ENCODE peak calls at places on chromosomes 11 and 22, in eight cellular contexts. K is skeletal muscle cell; M is NCI-H1930; S is A172; P is NCI-H2029 treated with DMSO at 0.1 percent for 48 hours; U is kidney tubule cell; G is activated B cell treated with CpG ODN at 0.5 μM for 24 hours; N is stimulated activated naive CD8-positive, alpha-beta T cell treated with anti-CD3 and anti-CD28 coated beads, Interleukin-15, amount 100 ng/mL, for 72 hours. W is an unnamed sample.
A peak's percentile ranks its signal among the peaks of the same experiment; 100 is the strongest.

GRCh38 chr11:109033627-109034340 is 368.9 kb downstream of the DDX10 start:
- DNase-seq in P (no peak), K (peak; percentile 94), U (peak; percentile 80), S (peak; percentile 4), G (no peak), M (no peak), N (no peak), W (no peak)

GRCh38 chr11:235180-235997 is 753 bp downstream of the SIRT3 start:
- DNase-seq in U (no peak), P (peak; percentile 20), K (no peak), M (no peak), N (no peak), S (no peak), G (no peak), W (no peak)

GRCh38 chr11:20110908-20111669 is 49.2 kb downstream of the DBX1 start:
- DNase-seq in P (peak; percentile 81), K (peak; percentile 92), N (peak; percentile 63), U (peak; percentile 72), M (peak; percentile 60), G (no peak), S (peak; percentile 94), W (no peak)

GRCh38 chr11:8640305-8640932 is 42.0 kb downstream of the TRIM66 start:
- DNase-seq in N (no peak), G (no peak), M (no peak), K (no peak), U (no peak), P (no peak), S (no peak), W (no peak)

GRCh38 chr11:20467458-20468185 is 80.1 kb downstream of the PRMT3 start:
- DNase-seq in M (no peak), N (no peak), G (no peak), U (no peak), S (no peak), K (no peak), P (no peak), W (no peak)

GRCh38 chr22:30866811-30867271 is 101.7 kb downstream of the MORC2 start:
- DNase-seq in U (no peak), P (no peak), N (peak; percentile 27), G (no peak), S (no peak), M (no peak), K (no peak), W (no peak)

GRCh38 chr11:73223998-73224730 is 6.1 kb downstream of the P2RY2 start:
- DNase-seq in K (no peak), U (no peak), M (no peak), S (no peak), N (no peak), G (no peak), P (no peak), W (no peak)

GRCh38 chr11:14249121-14249963 is 109.6 kb downstream of the RRAS2 start:
- DNase-seq in G (peak; percentile 54), U (peak; percentile 62), S (peak; percentile 64), K (peak; percentile 6), P (peak; percentile 38), N (peak; percentile 64), M (peak; percentile 32), W (no peak)

GRCh38 chr11:47941907-47942558 is 38.3 kb upstream of the PTPRJ start:
- DNase-seq in M (no peak), G (no peak), K (no peak), S (no peak), P (no peak), U (peak; percentile 27), N (no peak), W (no peak)

GRCh38 chr11:132683602-132684001 is 848.7 kb downstream of the OPCML start:
- DNase-seq in M (no peak), N (no peak), K (peak; percentile 45), G (no peak), U (peak; percentile 1), P (no peak), S (no peak), W (no peak)

GRCh38 chr11:110527146-110527545 is 97.4 kb downstream of the FDX1 start:
- DNase-seq in M (no peak), S (no peak), U (no peak), G (no peak), P (no peak), N (no peak), K (no peak), W (no peak)

W was measured in upper lobe of left lung.